ENCODE peak calls at places on chromosome 5, in four cellular contexts. One of them, this sample, is unnamed.

GRCh38 chr5:120843390-120843980 is 379.4 kb downstream of the PRR16 start:
- DNase-seq in stimulated activated naive CD8-positive, alpha-beta T cell treated with anti-CD3 and anti-CD28 coated beads, Interleukin-15, Interleukin-2, amounts not matched to agents 100 U/mL and 50 U/mL, for 24 hours: no peak
- DNase-seq in HFFc6: no peak
- DNase-seq in Karpas-422: no peak
- DNase-seq in this sample: no peak

GRCh38 chr5:143662020-143662419 is 149.9 kb upstream of the HMHB1 start:
- DNase-seq in stimulated activated naive CD8-positive, alpha-beta T cell treated with anti-CD3 and anti-CD28 coated beads, Interleukin-15, Interleukin-2, amounts not matched to agents 100 U/mL and 50 U/mL, for 24 hours: no peak
- DNase-seq in HFFc6: no peak
- DNase-seq in Karpas-422: no peak
- DNase-seq in this sample: no peak

GRCh38 chr5:100448250-100448649 is 86.9 kb upstream of the FAM174A start:
- DNase-seq in stimulated activated naive CD8-positive, alpha-beta T cell treated with anti-CD3 and anti-CD28 coated beads, Interleukin-15, Interleukin-2, amounts not matched to agents 100 U/mL and 50 U/mL, for 24 hours: no peak
- DNase-seq in HFFc6: no peak
- DNase-seq in Karpas-422: no peak
- DNase-seq in this sample: no peak

GRCh38 chr5:72101828-72102227 is 5.4 kb upstream of the MAP1B start:
- DNase-seq in stimulated activated naive CD8-positive, alpha-beta T cell treated with anti-CD3 and anti-CD28 coated beads, Interleukin-15, Interleukin-2, amounts not matched to agents 100 U/mL and 50 U/mL, for 24 hours: no peak
- DNase-seq in HFFc6: peak; percentile 45
- DNase-seq in Karpas-422: no peak
- DNase-seq in this sample: no peak

GRCh38 chr5:39019231-39019630 is 55.0 kb downstream of the RICTOR start:
- DNase-seq in stimulated activated naive CD8-positive, alpha-beta T cell treated with anti-CD3 and anti-CD28 coated beads, Interleukin-15, Interleukin-2, amounts not matched to agents 100 U/mL and 50 U/mL, for 24 hours: no peak
- DNase-seq in HFFc6: no peak
- DNase-seq in Karpas-422: no peak
- DNase-seq in this sample: no peak

GRCh38 chr5:80720181-80720580 is 65.4 kb upstream of the DHFR start:
- DNase-seq in stimulated activated naive CD8-positive, alpha-beta T cell treated with anti-CD3 and anti-CD28 coated beads, Interleukin-15, Interleukin-2, amounts not matched to agents 100 U/mL and 50 U/mL, for 24 hours: no peak
- DNase-seq in HFFc6: no peak
- DNase-seq in Karpas-422: no peak
- DNase-seq in this sample: no peak

GRCh38 chr5:178384815-178385471 is 152.3 kb upstream of the PHYKPL start:
- DNase-seq in stimulated activated naive CD8-positive, alpha-beta T cell treated with anti-CD3 and anti-CD28 coated beads, Interleukin-15, Interleukin-2, amounts not matched to agents 100 U/mL and 50 U/mL, for 24 hours: no peak
- DNase-seq in HFFc6: no peak
- DNase-seq in Karpas-422: peak; percentile 5
- DNase-seq in this sample: no peak

GRCh38 chr5:38536968-38537367 is 19.5 kb downstream of the LIFR start:
- DNase-seq in stimulated activated naive CD8-positive, alpha-beta T cell treated with anti-CD3 and anti-CD28 coated beads, Interleukin-15, Interleukin-2, amounts not matched to agents 100 U/mL and 50 U/mL, for 24 hours: no peak
- DNase-seq in HFFc6: no peak
- DNase-seq in Karpas-422: no peak
- DNase-seq in this sample: no peak

GRCh38 chr5:73912755-73913365 is 286.9 kb downstream of the ARHGEF28 start:
- DNase-seq in stimulated activated naive CD8-positive, alpha-beta T cell treated with anti-CD3 and anti-CD28 coated beads, Interleukin-15, Interleukin-2, amounts not matched to agents 100 U/mL and 50 U/mL, for 24 hours: no peak
- DNase-seq in HFFc6: no peak
- DNase-seq in Karpas-422: no peak
- DNase-seq in this sample: no peak

GRCh38 chr5:181069767-181070491 is 29.9 kb downstream of the BTNL9 start:
- DNase-seq in stimulated activated naive CD8-positive, alpha-beta T cell treated with anti-CD3 and anti-CD28 coated beads, Interleukin-15, Interleukin-2, amounts not matched to agents 100 U/mL and 50 U/mL, for 24 hours: no peak
- DNase-seq in HFFc6: peak; percentile 12
- DNase-seq in Karpas-422: no peak
- DNase-seq in this sample: no peak

GRCh38 chr5:31911291-31912265 is 262.5 kb downstream of the GOLPH3 start:
- DNase-seq in stimulated activated naive CD8-positive, alpha-beta T cell treated with anti-CD3 and anti-CD28 coated beads, Interleukin-15, Interleukin-2, amounts not matched to agents 100 U/mL and 50 U/mL, for 24 hours: no peak
- DNase-seq in HFFc6: no peak
- DNase-seq in Karpas-422: peak; percentile 42
- DNase-seq in this sample: no peak

GRCh38 chr5:120538644-120539043 is 74.5 kb downstream of the PRR16 start:
- DNase-seq in stimulated activated naive CD8-positive, alpha-beta T cell treated with anti-CD3 and anti-CD28 coated beads, Interleukin-15, Interleukin-2, amounts not matched to agents 100 U/mL and 50 U/mL, for 24 hours: no peak
- DNase-seq in HFFc6: peak; percentile 46
- DNase-seq in Karpas-422: no peak
- DNase-seq in this sample: no peak

GRCh38 chr5:113027015-113027414 is 50.4 kb downstream of the DCP2 start:
- DNase-seq in stimulated activated naive CD8-positive, alpha-beta T cell treated with anti-CD3 and anti-CD28 coated beads, Interleukin-15, Interleukin-2, amounts not matched to agents 100 U/mL and 50 U/mL, for 24 hours: no peak
- DNase-seq in HFFc6: no peak
- DNase-seq in Karpas-422: no peak
- DNase-seq in this sample: no peak

GRCh38 chr5:14399054-14399657 is 182.4 kb upstream of the OTULINL start:
- DNase-seq in stimulated activated naive CD8-positive, alpha-beta T cell treated with anti-CD3 and anti-CD28 coated beads, Interleukin-15, Interleukin-2, amounts not matched to agents 100 U/mL and 50 U/mL, for 24 hours: no peak
- DNase-seq in HFFc6: peak; percentile 54
- DNase-seq in Karpas-422: peak; percentile 76
- DNase-seq in this sample: no peak

GRCh38 chr5:93723005-93723404 is 18.4 kb downstream of the POU5F2 start:
- DNase-seq in stimulated activated naive CD8-positive, alpha-beta T cell treated with anti-CD3 and anti-CD28 coated beads, Interleukin-15, Interleukin-2, amounts not matched to agents 100 U/mL and 50 U/mL, for 24 hours: no peak
- DNase-seq in HFFc6: peak; percentile 33
- DNase-seq in Karpas-422: no peak
- DNase-seq in this sample: no peak

GRCh38 chr5:891837-892389 is 688 bp downstream of the BRD9 start:
- DNase-seq in stimulated activated naive CD8-positive, alpha-beta T cell treated with anti-CD3 and anti-CD28 coated beads, Interleukin-15, Interleukin-2, amounts not matched to agents 100 U/mL and 50 U/mL, for 24 hours: no peak
- DNase-seq in HFFc6: no peak
- DNase-seq in Karpas-422: no peak
- DNase-seq in this sample: no peak

GRCh38 chr5:50958852-50959457 is 292.5 kb downstream of the PARP8 start:
- DNase-seq in stimulated activated naive CD8-positive, alpha-beta T cell treated with anti-CD3 and anti-CD28 coated beads, Interleukin-15, Interleukin-2, amounts not matched to agents 100 U/mL and 50 U/mL, for 24 hours: no peak
- DNase-seq in HFFc6: peak; percentile 39
- DNase-seq in Karpas-422: peak; percentile 72
- DNase-seq in this sample: no peak

GRCh38 chr5:54658014-54658413 is 140.5 kb downstream of the SNX18 start:
- DNase-seq in stimulated activated naive CD8-positive, alpha-beta T cell treated with anti-CD3 and anti-CD28 coated beads, Interleukin-15, Interleukin-2, amounts not matched to agents 100 U/mL and 50 U/mL, for 24 hours: no peak
- DNase-seq in HFFc6: peak; percentile 87
- DNase-seq in Karpas-422: no peak
- DNase-seq in this sample: no peak

GRCh38 chr5:154179846-154180710 is 10.5 kb upstream of the GALNT10 start:
- DNase-seq in stimulated activated naive CD8-positive, alpha-beta T cell treated with anti-CD3 and anti-CD28 coated beads, Interleukin-15, Interleukin-2, amounts not matched to agents 100 U/mL and 50 U/mL, for 24 hours: no peak
- DNase-seq in HFFc6: peak; percentile 60
- DNase-seq in Karpas-422: peak; percentile 82
- DNase-seq in this sample: peak; percentile 17

GRCh38 chr5:138438724-138439536 is at the start of gene REEP2:
- DNase-seq in stimulated activated naive CD8-positive, alpha-beta T cell treated with anti-CD3 and anti-CD28 coated beads, Interleukin-15, Interleukin-2, amounts not matched to agents 100 U/mL and 50 U/mL, for 24 hours: peak; percentile 79
- DNase-seq in HFFc6: peak; percentile 31
- DNase-seq in Karpas-422: peak; percentile 72
- DNase-seq in this sample: peak; percentile 76

GRCh38 chr5:67879619-67880357 is 335.8 kb upstream of the PIK3R1 start:
- DNase-seq in stimulated activated naive CD8-positive, alpha-beta T cell treated with anti-CD3 and anti-CD28 coated beads, Interleukin-15, Interleukin-2, amounts not matched to agents 100 U/mL and 50 U/mL, for 24 hours: no peak
- DNase-seq in HFFc6: no peak
- DNase-seq in Karpas-422: no peak
- DNase-seq in this sample: no peak

GRCh38 chr5:39584921-39585320 is 160.1 kb upstream of the DAB2 start:
- DNase-seq in stimulated activated naive CD8-positive, alpha-beta T cell treated with anti-CD3 and anti-CD28 coated beads, Interleukin-15, Interleukin-2, amounts not matched to agents 100 U/mL and 50 U/mL, for 24 hours: no peak
- DNase-seq in HFFc6: no peak
- DNase-seq in Karpas-422: no peak
- DNase-seq in this sample: no peak

GRCh38 chr5:57825026-57825683 is 342.5 kb upstream of the ACTBL2 start:
- DNase-seq in stimulated activated naive CD8-positive, alpha-beta T cell treated with anti-CD3 and anti-CD28 coated beads, Interleukin-15, Interleukin-2, amounts not matched to agents 100 U/mL and 50 U/mL, for 24 hours: no peak
- DNase-seq in HFFc6: peak; percentile 90
- DNase-seq in Karpas-422: no peak
- DNase-seq in this sample: no peak

This sample was measured in activated naive CD8-positive, alpha-beta T cell treated with anti-CD3 and anti-CD28 coated beads, Interleukin-2, amount 50 U/mL, for 24 hours.